ENCODE peak calls at places on chromosome 7, in six cellular contexts. K is aorta; N is tibial artery; J is neural progenitor cell; Z is CD4-positive, CD25-positive, alpha-beta regulatory T cell; F is right lobe of liver. T is an unnamed sample. For H3K4me1, the result is how much of the 10 kb centered on the place peaks cover.

GRCh38 chr7:100835903-100836811 is 8.8 kb upstream of the EPHB4 start:
- DNase-seq in K (no peak), N (no peak), J (peak), Z (no peak), F (peak), T (peak)

GRCh38 chr7:65239707-65240352 is 133.8 kb upstream of the ZNF92 start:
- DNase-seq in K (peak), N (no peak), J (peak), Z (no peak), F (no peak), T (peak)

GRCh38 chr7:101140339-101140699 is 13.4 kb downstream of the SERPINE1 start:
- DNase-seq in K (no peak), N (no peak), J (no peak), Z (no peak), F (no peak), T (no peak)

GRCh38 chr7:20514364-20514763 is 101.1 kb upstream of the ABCB5 start:
- DNase-seq in K (no peak), N (peak), J (no peak), Z (no peak), F (no peak), T (no peak)

GRCh38 chr7:127266047-127266446 is 13.3 kb upstream of the GRM8 start:
- DNase-seq in K (no peak), N (no peak), J (no peak), Z (no peak), F (no peak), T (no peak)

GRCh38 chr7:1422512-1423265 is 36.6 kb downstream of the MICALL2 start:
- DNase-seq in K (no peak), N (no peak), J (no peak), Z (no peak), F (peak), T (no peak)

GRCh38 chr7:133601607-133602006 is 348.7 kb downstream of the EXOC4 start:
- DNase-seq in K (no peak), N (no peak), J (no peak), Z (peak), F (no peak), T (no peak)

GRCh38 chr7:141397236-141398163 is 153.7 kb upstream of the AGK start:
- DNase-seq in K (no peak), N (no peak), J (no peak), Z (no peak), F (no peak), T (no peak)

GRCh38 chr7:141387521-141388217 is 163.5 kb upstream of the AGK start:
- DNase-seq in K (no peak), N (no peak), J (no peak), Z (no peak), F (no peak), T (no peak)

GRCh38 chr7:16431646-16432424 is 10.5 kb upstream of the CRPPA start:
- DNase-seq in K (no peak), N (no peak), J (peak), Z (peak), F (no peak), T (no peak)

GRCh38 chr7:17640730-17641377 is 299.4 kb downstream of the SNX13 start:
- DNase-seq in K (no peak), N (no peak), J (peak), Z (peak), F (no peak), T (no peak)

GRCh38 chr7:159112136-159113011 is 32.3 kb downstream of the VIPR2 start:
- DNase-seq in K (no peak), N (no peak), J (no peak), Z (peak), F (no peak), T (no peak)

GRCh38 chr7:51160990-51161615 is 155.5 kb downstream of the COBL start:
- DNase-seq in K (peak), N (peak), J (peak), Z (peak), F (peak), T (peak)

GRCh38 chr7:78768859-78769258 is 684.6 kb downstream of the MAGI2 start:
- DNase-seq in K (no peak), N (no peak), J (peak), Z (no peak), F (no peak), T (no peak)

GRCh38 chr7:133650487-133651292 is 397.8 kb downstream of the EXOC4 start:
- DNase-seq in K (no peak), N (no peak), J (no peak), Z (no peak), F (no peak), T (no peak)

GRCh38 chr7:15720849-15721471 is 34.5 kb upstream of the MEOX2 start:
- DNase-seq in K (no peak), N (peak), J (peak), Z (peak), F (peak), T (no peak)

GRCh38 chr7:46352335-46352954 is 431.4 kb upstream of the IGFBP3 start:
- DNase-seq in K (no peak), N (no peak), J (peak), Z (peak), F (peak), T (no peak)

GRCh38 chr7:117259626-117260025 is 63.2 kb downstream of the WNT2 start:
- DNase-seq in K (no peak), N (no peak), J (no peak), Z (no peak), F (no peak), T (no peak)

GRCh38 chr7:55476071-55476803 is 96.1 kb downstream of the VOPP1 start:
- DNase-seq in K (peak), N (no peak), J (no peak), Z (no peak), F (no peak), T (no peak)

GRCh38 chr7:35729061-35729783 is 34.3 kb upstream of the HERPUD2 start:
- DNase-seq in K (no peak), N (no peak), J (no peak), Z (no peak), F (no peak), T (no peak)

GRCh38 chr7:47128719-47129118 is 453.2 kb downstream of the TNS3 start:
- DNase-seq in K (no peak), N (no peak), J (no peak), Z (no peak), F (no peak), T (no peak)

GRCh38 chr7:34322841-34323240 is 335.2 kb upstream of the NPSR1 start:
- DNase-seq in K (no peak), N (no peak), J (no peak), Z (peak), F (no peak), T (no peak)

GRCh38 chr7:101733713-101734475 is 83.5 kb upstream of the CUX1 start:
- DNase-seq in K (peak), N (peak), J (peak), Z (peak), F (peak), T (peak)

GRCh38 chr7:73758581-73759138 is 11.4 kb downstream of the CLDN3 start:
- DNase-seq in K (no peak), N (no peak), J (no peak), Z (no peak), F (no peak), T (no peak)

GRCh38 chr7:3439333-3440030 is 138.4 kb downstream of the SDK1 start:
- DNase-seq in K (no peak), N (no peak), J (no peak), Z (no peak), F (no peak), T (no peak)

GRCh38 chr7:3429981-3430380 is 128.9 kb downstream of the SDK1 start:
- DNase-seq in K (no peak), N (no peak), J (no peak), Z (no peak), F (no peak), T (no peak)

GRCh38 chr7:116899308-116899707 is 36.9 kb downstream of the CAPZA2 start:
- DNase-seq in K (no peak), N (no peak), J (no peak), Z (no peak), F (no peak), T (no peak)

GRCh38 chr7:69889338-69890080 is 291.2 kb downstream of the AUTS2 start:
- DNase-seq in K (no peak), N (no peak), J (no peak), Z (no peak), F (no peak), T (no peak)

GRCh38 chr7:23863209-23863798 is 153.3 kb downstream of the STK31 start:
- DNase-seq in K (no peak), N (no peak), J (peak), Z (peak), F (no peak), T (no peak)

GRCh38 chr7:84999450-84999849 is 187.4 kb downstream of the SEMA3D start:
- DNase-seq in K (no peak), N (no peak), J (no peak), Z (no peak), F (no peak), T (no peak)

GRCh38 chr7:113015038-113015645 is 71.5 kb downstream of the GPR85 start:
- DNase-seq in K (no peak), N (no peak), J (no peak), Z (no peak), F (no peak), T (no peak)

GRCh38 chr7:12647364-12648219 is 39.8 kb upstream of the ARL4A start:
- DNase-seq in K (no peak), N (no peak), J (no peak), Z (no peak), F (no peak), T (no peak)

GRCh38 chr7:36048141-36048901 is 104.7 kb upstream of the EEPD1 start:
- DNase-seq in K (no peak), N (peak), J (no peak), Z (no peak), F (peak), T (no peak)

GRCh38 chr7:155252388-155252957 is 45.2 kb upstream of the INSIG1 start:
- DNase-seq in K (no peak), N (no peak), J (no peak), Z (no peak), F (peak), T (no peak)

GRCh38 chr7:128937647-128938523 is at the start of gene IRF5:
- DNase-seq in K (peak), N (no peak), J (peak), Z (peak), F (peak), T (peak)

GRCh38 chr7:128936798-128937197 is 929 bp upstream of the IRF5 start:
- DNase-seq in K (no peak), N (no peak), J (no peak), Z (no peak), F (no peak), T (no peak)

GRCh38 chr7:128939075-128939860 is 1.5 kb downstream of the IRF5 start:
- DNase-seq in K (no peak), N (peak), J (no peak), Z (no peak), F (no peak), T (peak)

GRCh38 chr7:128938524-128939074 is 872 bp downstream of the IRF5 start:
- DNase-seq in K (no peak), N (no peak), J (peak), Z (no peak), F (no peak), T (peak)

DNA sequence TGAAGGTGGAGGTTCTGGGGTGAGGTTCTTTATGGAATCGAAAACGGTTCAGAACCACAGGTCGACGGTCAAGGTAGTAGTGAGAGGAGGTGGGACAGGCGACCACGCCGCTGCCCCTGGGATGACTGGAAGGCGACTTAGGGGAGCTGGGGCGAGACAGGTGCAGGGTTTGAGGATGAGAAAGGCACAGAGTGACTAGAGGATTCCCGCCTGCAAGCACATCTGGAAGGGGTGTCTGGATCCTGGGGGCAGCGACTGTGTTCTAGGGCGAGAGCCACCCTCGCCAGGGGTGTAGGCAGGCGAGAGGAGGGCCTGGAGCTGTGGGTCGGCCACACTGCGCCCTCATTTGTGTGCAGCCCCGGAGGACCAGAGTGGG is 468 bp upstream of the IRF5 start:
- DNase-seq in K (no peak), N (no peak), J (no peak), Z (no peak), F (no peak), T (no peak)
- H3K4me1 ChIP-seq in K (under half), N (under half), J (under half), Z (half or more), F (under half), T (under half)

GRCh38 chr7:373818-374705 is 84.1 kb downstream of the FOXL3 start:
- DNase-seq in K (peak), N (no peak), J (no peak), Z (no peak), F (peak), T (no peak)
- H3K4me1 ChIP-seq in K (under half), N (under half), J (under half), Z (under half), F (under half), T (under half)

GRCh38 chr7:5423272-5423843 is at the start of gene TNRC18:
- DNase-seq in K (peak), N (no peak), J (no peak), Z (no peak), F (peak), T (peak)
- H3K4me1 ChIP-seq in K (under half), N (under half), J (under half), Z (half or more), F (under half), T (under half)

GRCh38 chr7:98701372-98701771 is 84.3 kb downstream of the NPTX2 start:
- DNase-seq in K (no peak), N (no peak), J (no peak), Z (no peak), F (no peak), T (no peak)
- H3K4me1 ChIP-seq in K (under half), N (under half), J (under half), Z (under half), F (under half), T (under half)

GRCh38 chr7:98280791-98281756 is at the start of gene BRI3:
- DNase-seq in K (peak), N (peak), J (peak), Z (peak), F (peak), T (peak)
- H3K4me1 ChIP-seq in K (under half), N (under half), J (under half), Z (under half), F (under half), T (half or more)

DNA sequence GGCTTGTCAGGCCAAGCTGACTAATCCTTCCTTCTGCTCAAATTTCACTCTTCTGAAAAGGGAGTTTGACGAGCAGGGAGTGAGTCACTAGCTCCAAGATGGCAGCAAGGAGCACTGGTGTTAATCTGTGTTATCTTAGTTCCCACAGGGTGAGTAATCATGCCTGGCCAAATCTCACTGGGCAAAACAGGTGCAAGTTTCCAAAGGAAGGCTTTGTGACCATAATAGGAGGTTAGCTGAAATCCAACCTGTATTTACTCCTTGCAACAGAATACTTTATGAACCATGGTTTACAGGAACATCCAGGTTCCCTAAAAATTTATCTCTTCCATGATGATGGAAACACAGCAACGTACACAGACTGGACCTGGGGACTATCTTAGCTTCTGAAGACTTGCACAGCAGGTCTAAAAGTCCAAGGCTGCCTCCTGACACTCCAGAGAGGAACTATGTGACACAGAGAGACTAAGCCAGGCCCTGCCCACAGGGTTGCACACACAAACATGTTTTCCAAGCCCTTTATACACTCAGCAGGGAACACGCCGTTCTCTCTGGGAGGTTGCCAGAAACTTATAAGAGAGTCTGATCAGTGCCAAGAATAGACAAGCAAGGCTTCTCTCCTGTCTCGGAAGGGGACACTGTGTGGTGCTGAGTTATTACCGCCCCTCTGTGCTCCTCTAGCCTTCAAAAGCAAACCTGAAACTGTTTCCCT is 46.3 kb downstream of the PDK4 start:
- DNase-seq in K (peak), N (peak), J (no peak), Z (no peak), F (peak), T (peak)
- H3K4me1 ChIP-seq in K (under half), N (half or more), J (under half), Z (under half), F (under half), T (half or more)

DNA sequence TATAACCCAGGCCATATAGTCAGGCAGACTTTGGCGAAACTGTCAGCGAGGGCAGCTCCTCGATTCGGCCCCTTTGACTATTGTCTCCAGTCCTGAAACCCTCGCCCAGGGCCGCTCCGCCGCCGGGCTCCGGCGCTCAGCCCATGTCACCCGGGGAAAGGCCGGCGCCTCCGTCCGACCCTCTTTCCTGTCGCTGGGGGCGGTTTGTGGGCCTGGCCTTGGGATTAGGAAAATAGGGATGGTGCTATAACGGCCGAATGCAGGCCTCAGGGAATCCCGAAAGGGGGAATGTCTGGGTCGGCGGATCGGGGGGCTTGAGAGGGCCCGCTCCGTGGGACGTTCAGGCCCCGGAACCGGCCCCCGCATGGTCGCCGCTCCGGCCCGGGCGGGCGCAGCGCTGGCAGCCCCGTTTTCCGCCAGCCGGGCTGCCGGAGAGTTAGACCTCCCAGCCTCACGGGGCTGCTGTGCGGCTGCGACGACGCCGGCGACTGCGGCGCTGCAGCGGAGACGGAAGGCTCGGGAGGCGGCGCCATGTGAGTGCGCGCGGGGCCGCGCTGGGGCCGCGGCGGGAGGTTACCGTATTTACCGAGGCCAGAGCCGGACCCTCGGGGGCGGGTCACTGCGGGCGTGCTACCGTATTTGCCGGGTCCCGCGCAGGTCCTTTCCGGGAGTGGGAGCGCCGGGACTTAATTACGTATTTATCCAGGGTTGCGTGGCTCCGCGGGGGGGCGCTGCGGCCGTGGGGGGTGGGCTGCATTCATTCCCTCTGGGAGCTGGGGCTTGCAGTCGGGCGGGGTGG is 25.9 kb downstream of the ZNF775 start:
- DNase-seq in K (peak), N (peak), J (peak), Z (peak), F (peak), T (peak)
- H3K4me1 ChIP-seq in K (under half), N (under half), J (half or more), Z (under half), F (under half), T (under half)

DNA sequence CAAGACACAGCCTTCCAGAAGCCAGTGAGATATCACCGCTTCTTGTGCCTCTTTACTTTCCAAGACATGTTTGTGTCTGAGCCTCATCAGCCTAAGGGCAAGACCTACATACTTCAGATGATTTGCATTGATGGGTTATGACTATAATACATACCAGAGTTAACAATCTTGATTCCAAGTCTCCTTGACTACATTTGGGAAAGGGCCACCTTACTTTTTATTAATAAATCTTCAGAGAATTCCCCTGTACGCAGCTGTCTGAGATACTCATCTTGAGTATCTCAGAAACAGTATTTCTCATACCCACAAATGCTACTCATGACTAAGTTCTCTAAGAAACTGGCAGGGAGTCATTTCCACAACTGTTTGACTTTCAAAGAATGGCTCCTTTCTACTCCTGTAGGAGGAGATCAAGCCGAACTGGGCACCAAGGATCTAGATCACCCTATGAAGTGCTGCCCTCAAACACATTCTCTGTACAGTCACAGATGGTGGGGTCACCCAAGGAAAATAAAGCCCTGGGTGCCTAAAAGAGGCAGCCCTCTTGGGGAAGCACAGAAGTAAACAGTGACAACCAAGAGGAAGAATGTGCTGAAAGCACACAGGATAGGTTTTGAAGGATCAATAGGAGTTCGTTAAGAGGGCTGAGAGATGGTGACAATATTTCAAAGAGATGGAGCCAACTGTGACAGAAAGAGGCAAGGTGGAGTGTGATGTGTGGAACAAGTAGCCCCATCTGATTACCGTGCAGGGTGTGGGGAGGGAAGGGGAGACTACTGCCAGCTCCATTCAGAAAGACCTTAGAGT is 138.9 kb downstream of the JAZF1 start:
- DNase-seq in K (no peak), N (no peak), J (no peak), Z (no peak), F (no peak), T (no peak)
- H3K4me1 ChIP-seq in K (under half), N (under half), J (under half), Z (under half), F (under half), T (under half)

GRCh38 chr7:151817981-151818673 is 58.8 kb downstream of the PRKAG2 start:
- DNase-seq in K (no peak), N (no peak), J (no peak), Z (no peak), F (no peak), T (no peak)
- H3K4me1 ChIP-seq in K (under half), N (under half), J (under half), Z (under half), F (under half), T (under half)

GRCh38 chr7:44626620-44627019 is 20.2 kb downstream of the OGDH start:
- DNase-seq in K (no peak), N (no peak), J (no peak), Z (no peak), F (no peak), T (no peak)
- H3K4me1 ChIP-seq in K (under half), N (under half), J (under half), Z (half or more), F (under half), T (half or more)